ENCODE peak calls at places on chromosomes 13 and 19, in six cellular contexts. L is T47D, X is body of pancreas, H is dermis blood vessel endothelial cell, K is Daoy, R is neural progenitor cell. M is an unnamed sample.

GRCh38 chr13:84870190-84870589 is 929.0 kb downstream of the SLITRK6 start:
- DNase-seq in R (no peak), K (no peak), H (no peak), X (peak; percentile 28), L (no peak), M (no peak)

GRCh38 chr13:100954430-100955361 is 280.1 kb upstream of the TMTC4 start:
- DNase-seq in K (no peak), R (no peak), X (no peak), L (no peak), H (no peak), M (no peak)

GRCh38 chr19:45115809-45116615 is 23.0 kb downstream of the PPP1R37 start:
- DNase-seq in X (no peak), L (no peak), R (no peak), K (no peak), H (no peak), M (no peak)

GRCh38 chr13:77022341-77022740 is 4.6 kb downstream of the FBXL3 start:
- DNase-seq in R (no peak), H (peak; percentile 8), X (no peak), K (no peak), L (no peak), M (no peak)

GRCh38 chr13:99288069-99288468 is 19.1 kb downstream of the GPR183 start:
- DNase-seq in R (no peak), H (no peak), K (no peak), X (no peak), L (no peak), M (no peak)

GRCh38 chr19:5317321-5317720 is 23.3 kb downstream of the PTPRS start:
- DNase-seq in L (no peak), R (no peak), H (no peak), X (no peak), K (no peak), M (no peak)

GRCh38 chr19:52397310-52398090 is at the start of gene ZNF528:
- DNase-seq in X (peak; percentile 95), H (peak; percentile 96), K (peak; percentile 97), R (peak; percentile 92), L (peak; percentile 76), M (peak; percentile 81)

GRCh38 chr13:46893820-46894533 is 2.9 kb downstream of the HTR2A start:
- DNase-seq in H (peak; percentile 55), K (peak; percentile 39), R (peak; percentile 90), L (peak; percentile 9), X (peak; percentile 75), M (no peak)

GRCh38 chr19:42324655-42325307 is 654 bp upstream of the MEGF8 start:
- DNase-seq in R (peak; percentile 47), H (no peak), X (no peak), L (no peak), K (no peak), M (no peak)

GRCh38 chr13:33376212-33376611 is 90.7 kb upstream of the STARD13 start:
- DNase-seq in K (no peak), H (no peak), X (no peak), L (no peak), R (no peak), M (no peak)

GRCh38 chr13:110186221-110186838 is 120.6 kb downstream of the COL4A1 start:
- DNase-seq in K (no peak), L (no peak), R (no peak), X (peak; percentile 36), H (no peak), M (no peak)

GRCh38 chr13:97215325-97215724 is 6.8 kb upstream of the MBNL2 start:
- DNase-seq in K (no peak), L (no peak), H (no peak), X (no peak), R (no peak), M (no peak)

GRCh38 chr13:109151255-109151654 is 521.8 kb downstream of the MYO16 start:
- DNase-seq in X (no peak), L (no peak), K (no peak), H (no peak), R (no peak), M (no peak)

GRCh38 chr19:33193864-33194362 is at the start of gene LRP3:
- DNase-seq in R (peak; percentile 84), H (peak; percentile 26), L (peak; percentile 66), K (peak; percentile 43), X (peak; percentile 72), M (no peak)